ENCODE peak calls at places on chromosomes 6 and 20, in five cellular contexts. U, T, D, W and S are unnamed samples.

GRCh38 chr6:143766185-143766553 is 77.0 kb upstream of the LTV1 start:
- ATAC-seq in U (no peak), T (peak; percentile 46), D (no peak), W (no peak), S (no peak)

GRCh38 chr6:157789861-157790260 is 33.2 kb upstream of the SNX9 start:
- ATAC-seq in U (no peak), T (no peak), D (no peak), W (no peak), S (no peak)

GRCh38 chr6:162854734-162855191 is 127.0 kb downstream of the PACRG start:
- ATAC-seq in U (no peak), T (no peak), D (no peak), W (no peak), S (no peak)

GRCh38 chr20:37189617-37190016 is 10.3 kb upstream of the MROH8 start:
- ATAC-seq in U (no peak), T (no peak), D (peak; percentile 28), W (no peak), S (no peak)

GRCh38 chr6:149371154-149371553 is 28.9 kb upstream of the SUMO4 start:
- ATAC-seq in U (no peak), T (no peak), D (no peak), W (no peak), S (no peak)

GRCh38 chr6:113402541-113402940 is 454.6 kb upstream of the MARCKS start:
- ATAC-seq in U (no peak), T (no peak), D (no peak), W (no peak), S (no peak)

GRCh38 chr6:10981409-10981808 is 62.7 kb downstream of the ELOVL2 start:
- ATAC-seq in U (no peak), T (no peak), D (no peak), W (no peak), S (no peak)

GRCh38 chr6:21664263-21665081 is 70.9 kb downstream of the SOX4 start:
- ATAC-seq in U (peak; percentile 59), T (peak; percentile 69), D (no peak), W (peak; percentile 37), S (peak; percentile 49)

GRCh38 chr6:139257821-139258398 is 33.9 kb downstream of the TXLNB start:
- ATAC-seq in U (no peak), T (no peak), D (no peak), W (no peak), S (no peak)

GRCh38 chr6:17086469-17086868 is 15.4 kb upstream of the STMND1 start:
- ATAC-seq in U (peak; percentile 75), T (peak; percentile 81), D (no peak), W (no peak), S (peak; percentile 60)

GRCh38 chr20:32522525-32522774 is 62.7 kb downstream of the NOL4L start:
- ATAC-seq in U (no peak), T (no peak), D (no peak), W (peak; percentile 22), S (no peak)

GRCh38 chr6:36109092-36109491 is 21.2 kb upstream of the MAPK13 start:
- ATAC-seq in U (no peak), T (no peak), D (peak; percentile 93), W (peak; percentile 94), S (no peak)

GRCh38 chr6:14095444-14095843 is 22.1 kb upstream of the CD83 start:
- ATAC-seq in U (no peak), T (no peak), D (peak; percentile 29), W (peak; percentile 26), S (no peak)

GRCh38 chr6:72287801-72288200 is 334.1 kb upstream of the KCNQ5 start:
- ATAC-seq in U (no peak), T (no peak), D (no peak), W (no peak), S (no peak)

GRCh38 chr20:5268449-5268848 is 48.3 kb downstream of the PROKR2 start:
- ATAC-seq in U (no peak), T (no peak), D (no peak), W (no peak), S (no peak)

GRCh38 chr6:143482593-143482992 is 28.9 kb downstream of the FUCA2 start:
- ATAC-seq in U (no peak), T (no peak), D (no peak), W (no peak), S (no peak)

GRCh38 chr6:135012349-135012748 is 42.3 kb downstream of the HBS1L start:
- ATAC-seq in U (no peak), T (no peak), D (no peak), W (no peak), S (no peak)

GRCh38 chr6:7468382-7469081 is 72.9 kb upstream of the DSP start:
- ATAC-seq in U (peak; percentile 91), T (peak; percentile 84), D (no peak), W (no peak), S (peak; percentile 50)

GRCh38 chr6:166333172-166333995 is 9.0 kb downstream of the SFT2D1 start:
- ATAC-seq in U (no peak), T (peak; percentile 36), D (peak; percentile 81), W (peak; percentile 86), S (no peak)

GRCh38 chr6:11527274-11527870 is 10.2 kb upstream of the TMEM170B start:
- ATAC-seq in U (no peak), T (no peak), D (no peak), W (no peak), S (no peak)

GRCh38 chr6:43317968-43318367 is 9.3 kb upstream of the CRIP3 start:
- ATAC-seq in U (no peak), T (no peak), D (no peak), W (no peak), S (no peak)

GRCh38 chr6:132130530-132131298 is 179.5 kb upstream of the CCN2 start:
- ATAC-seq in U (peak; percentile 84), T (peak; percentile 47), D (no peak), W (no peak), S (peak; percentile 54)

GRCh38 chr20:62728028-62728780 is 19.6 kb downstream of the NTSR1 start:
- ATAC-seq in U (peak; percentile 18), T (peak; percentile 61), D (no peak), W (peak; percentile 58), S (peak; percentile 48)

GRCh38 chr20:62238569-62239277 is 402 bp downstream of the OSBPL2 start:
- ATAC-seq in U (no peak), T (peak; percentile 0), D (no peak), W (no peak), S (no peak)

GRCh38 chr20:35121186-35121585 is 25.9 kb downstream of the EDEM2 start:
- ATAC-seq in U (peak; percentile 66), T (no peak), D (no peak), W (no peak), S (no peak)

GRCh38 chr6:135053433-135053832 is 1.2 kb downstream of the HBS1L start:
- ATAC-seq in U (no peak), T (no peak), D (no peak), W (no peak), S (no peak)

GRCh38 chr6:40545954-40546353 is 41.2 kb downstream of the LRFN2 start:
- ATAC-seq in U (no peak), T (no peak), D (no peak), W (no peak), S (no peak)

GRCh38 chr6:3405182-3405518 is 51.7 kb downstream of the SLC22A23 start:
- ATAC-seq in U (no peak), T (no peak), D (no peak), W (no peak), S (no peak)

GRCh38 chr6:3405679-3406078 is 51.2 kb downstream of the SLC22A23 start:
- ATAC-seq in U (no peak), T (peak; percentile 36), D (no peak), W (no peak), S (peak; percentile 86)

GRCh38 chr6:3400162-3400561 is 56.7 kb downstream of the SLC22A23 start:
- ATAC-seq in U (no peak), T (no peak), D (no peak), W (no peak), S (no peak)

GRCh38 chr6:3403244-3404154 is 53.4 kb downstream of the SLC22A23 start:
- ATAC-seq in U (no peak), T (peak; percentile 68), D (no peak), W (no peak), S (no peak)

GRCh38 chr6:3402310-3403243 is 54.3 kb downstream of the SLC22A23 start:
- ATAC-seq in U (no peak), T (peak; percentile 19), D (no peak), W (no peak), S (no peak)
- H3K27ac ChIP-seq in U (no peak overlapping the region), T (no peak overlapping the region), D (no peak overlapping the region), W (no peak overlapping the region), S (no peak overlapping the region)

DNA sequence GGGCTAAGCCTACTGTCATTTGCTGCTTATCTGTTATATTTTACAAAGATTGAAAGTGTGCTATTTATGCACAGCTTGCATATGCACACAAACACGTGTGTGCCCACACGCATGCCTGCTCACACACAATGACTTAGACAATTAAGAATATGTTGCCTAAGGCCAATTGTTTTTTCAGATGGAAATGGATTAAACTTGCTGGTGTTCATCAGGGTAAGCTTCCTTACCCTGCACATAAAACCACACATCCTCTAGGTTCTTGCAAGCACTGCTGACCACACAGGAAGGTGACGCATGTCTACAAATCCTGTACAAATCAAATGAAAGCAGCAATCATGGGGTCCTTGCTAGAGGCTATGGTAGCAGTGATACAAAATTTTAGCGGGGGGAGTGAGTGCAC is 58.4 kb downstream of the GJA10 start:
- ATAC-seq in U (no peak), T (peak; percentile 57), D (peak; percentile 84), W (peak; percentile 94), S (no peak)
- H3K27ac ChIP-seq in U (no peak overlapping the region), T (no peak overlapping the region), D (peak overlapping the region; percentile 47), W (peak overlapping the region; percentile 48), S (no peak overlapping the region)

DNA sequence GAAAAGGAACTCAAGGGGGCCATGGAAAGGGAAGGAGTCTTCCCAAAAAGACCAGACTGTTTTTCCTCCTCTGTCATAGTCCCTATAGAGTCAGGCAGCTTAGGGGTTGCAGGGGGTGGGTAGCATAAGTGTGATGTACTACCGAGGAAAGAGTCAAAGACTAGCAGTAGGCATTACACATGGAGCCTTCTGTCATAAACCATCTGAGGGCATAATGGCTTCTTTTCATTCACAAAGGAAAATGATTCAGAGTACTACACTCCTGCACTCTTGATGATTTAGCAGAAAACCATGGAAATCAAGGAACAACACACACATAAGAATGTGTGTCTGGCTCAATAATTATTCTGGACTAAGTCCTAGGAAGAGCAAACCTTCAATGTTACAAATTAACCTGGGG is 14.9 kb downstream of the PLN start:
- ATAC-seq in U (peak; percentile 32), T (no peak), D (no peak), W (no peak), S (no peak)
- H3K27ac ChIP-seq in U (no peak overlapping the region), T (no peak overlapping the region), D (no peak overlapping the region), W (no peak overlapping the region), S (peak overlapping the region; percentile 6)

GRCh38 chr6:75438186-75438880 is 55.3 kb downstream of the FILIP1 start:
- ATAC-seq in U (no peak), T (no peak), D (no peak), W (no peak), S (no peak)

GRCh38 chr6:75436869-75437268 is 56.7 kb downstream of the FILIP1 start:
- ATAC-seq in U (peak; percentile 79), T (peak; percentile 31), D (no peak), W (no peak), S (peak; percentile 79)

GRCh38 chr6:75437451-75438185 is 56.0 kb downstream of the FILIP1 start:
- ATAC-seq in U (peak; percentile 60), T (peak; percentile 42), D (no peak), W (no peak), S (peak; percentile 88)
- H3K27ac ChIP-seq in U (peak overlapping the region; percentile 61), T (peak overlapping the region; percentile 45), D (no peak overlapping the region), W (no peak overlapping the region), S (peak overlapping the region; percentile 86)